ENCODE peak calls at places on chromosomes 3 and 15, in four cellular contexts. One of them, this sample, is unnamed.

GRCh38 chr3:102238362-102238761 is 196.5 kb upstream of the ZPLD1 start:
- DNase-seq in colonic mucosa: peak; percentile 63
- DNase-seq in osteocyte: no peak
- DNase-seq in lung: no peak
- DNase-seq in this sample: no peak

GRCh38 chr15:35306361-35306981 is 221.4 kb upstream of the NANOGP8 start:
- DNase-seq in colonic mucosa: peak; percentile 73
- DNase-seq in osteocyte: no peak
- DNase-seq in lung: no peak
- DNase-seq in this sample: no peak

GRCh38 chr3:152316318-152316717 is 47.6 kb downstream of the MBNL1 start:
- DNase-seq in colonic mucosa: no peak
- DNase-seq in osteocyte: no peak
- DNase-seq in lung: no peak
- DNase-seq in this sample: no peak

GRCh38 chr3:188067932-188068331 is 86.0 kb upstream of the LPP start:
- DNase-seq in colonic mucosa: no peak
- DNase-seq in osteocyte: no peak
- DNase-seq in lung: no peak
- DNase-seq in this sample: no peak

GRCh38 chr3:126432901-126433480 is 38.3 kb downstream of the CFAP100 start:
- DNase-seq in colonic mucosa: no peak
- DNase-seq in osteocyte: peak; percentile 78
- DNase-seq in lung: no peak
- DNase-seq in this sample: no peak

GRCh38 chr15:22918596-22919140 is 61.5 kb downstream of the CYFIP1 start:
- DNase-seq in colonic mucosa: no peak
- DNase-seq in osteocyte: no peak
- DNase-seq in lung: no peak
- DNase-seq in this sample: no peak

GRCh38 chr3:128491071-128491899 is 1.7 kb downstream of the GATA2 start:
- DNase-seq in colonic mucosa: no peak
- DNase-seq in osteocyte: peak; percentile 82
- DNase-seq in lung: no peak
- DNase-seq in this sample: no peak

GRCh38 chr3:47421741-47422649 is 41.2 kb downstream of the PTPN23 start:
- DNase-seq in colonic mucosa: peak; percentile 63
- DNase-seq in osteocyte: no peak
- DNase-seq in lung: no peak
- DNase-seq in this sample: no peak

GRCh38 chr3:23824699-23825444 is 19.1 kb downstream of the UBE2E1 start:
- DNase-seq in colonic mucosa: no peak
- DNase-seq in osteocyte: no peak
- DNase-seq in lung: no peak
- DNase-seq in this sample: no peak

GRCh38 chr3:143726727-143727126 is 121.5 kb downstream of the SLC9A9 start:
- DNase-seq in colonic mucosa: no peak
- DNase-seq in osteocyte: no peak
- DNase-seq in lung: no peak
- DNase-seq in this sample: no peak

GRCh38 chr15:100448481-100448880 is 80.3 kb downstream of the CERS3 start:
- DNase-seq in colonic mucosa: no peak
- DNase-seq in osteocyte: no peak
- DNase-seq in lung: no peak
- DNase-seq in this sample: no peak

GRCh38 chr3:35849963-35850362 is 210.6 kb downstream of the ARPP21 start:
- DNase-seq in colonic mucosa: no peak
- DNase-seq in osteocyte: no peak
- DNase-seq in lung: no peak
- DNase-seq in this sample: no peak

GRCh38 chr3:29686889-29687592 is 406.2 kb downstream of the RBMS3 start:
- DNase-seq in colonic mucosa: no peak
- DNase-seq in osteocyte: no peak
- DNase-seq in lung: no peak
- DNase-seq in this sample: no peak

GRCh38 chr3:196949750-196950149 is 7.4 kb upstream of the NCBP2 start:
- DNase-seq in colonic mucosa: no peak
- DNase-seq in osteocyte: no peak
- DNase-seq in lung: no peak
- DNase-seq in this sample: no peak

GRCh38 chr15:70523192-70523591 is 240.2 kb downstream of the UACA start:
- DNase-seq in colonic mucosa: no peak
- DNase-seq in osteocyte: no peak
- DNase-seq in lung: no peak
- DNase-seq in this sample: no peak

GRCh38 chr15:99511529-99511864 is 54.3 kb upstream of the MEF2A start:
- DNase-seq in colonic mucosa: no peak
- DNase-seq in osteocyte: no peak
- DNase-seq in lung: no peak
- DNase-seq in this sample: no peak

GRCh38 chr3:72270072-72270611 is 485.2 kb upstream of the PROK2 start:
- DNase-seq in colonic mucosa: peak; percentile 86
- DNase-seq in osteocyte: peak; percentile 91
- DNase-seq in lung: peak; percentile 80
- DNase-seq in this sample: no peak

GRCh38 chr3:146895026-146895749 is 290.0 kb upstream of the PLSCR5 start:
- DNase-seq in colonic mucosa: no peak
- DNase-seq in osteocyte: no peak
- DNase-seq in lung: no peak
- DNase-seq in this sample: no peak

GRCh38 chr3:105862217-105862616 is 6.6 kb downstream of the CBLB start:
- DNase-seq in colonic mucosa: no peak
- DNase-seq in osteocyte: no peak
- DNase-seq in lung: no peak
- DNase-seq in this sample: no peak

GRCh38 chr15:60918234-60918964 is 310.7 kb downstream of the RORA start:
- DNase-seq in colonic mucosa: no peak
- DNase-seq in osteocyte: no peak
- DNase-seq in lung: peak; percentile 45
- DNase-seq in this sample: no peak

GRCh38 chr3:4421121-4421520 is 45.9 kb downstream of the SUMF1 start:
- DNase-seq in colonic mucosa: no peak
- DNase-seq in osteocyte: no peak
- DNase-seq in lung: no peak
- DNase-seq in this sample: no peak

GRCh38 chr3:107271787-107272387 is 105.4 kb upstream of the CCDC54 start:
- DNase-seq in colonic mucosa: no peak
- DNase-seq in osteocyte: no peak
- DNase-seq in lung: no peak
- DNase-seq in this sample: no peak
- TF ChIP-seq CTCF in colonic mucosa: peak; percentile 57
- TF ChIP-seq CTCF in osteocyte: peak; percentile 77
- TF ChIP-seq CTCF in lung: peak; percentile 35
- TF ChIP-seq CTCF in this sample: peak; percentile 76

DNA sequence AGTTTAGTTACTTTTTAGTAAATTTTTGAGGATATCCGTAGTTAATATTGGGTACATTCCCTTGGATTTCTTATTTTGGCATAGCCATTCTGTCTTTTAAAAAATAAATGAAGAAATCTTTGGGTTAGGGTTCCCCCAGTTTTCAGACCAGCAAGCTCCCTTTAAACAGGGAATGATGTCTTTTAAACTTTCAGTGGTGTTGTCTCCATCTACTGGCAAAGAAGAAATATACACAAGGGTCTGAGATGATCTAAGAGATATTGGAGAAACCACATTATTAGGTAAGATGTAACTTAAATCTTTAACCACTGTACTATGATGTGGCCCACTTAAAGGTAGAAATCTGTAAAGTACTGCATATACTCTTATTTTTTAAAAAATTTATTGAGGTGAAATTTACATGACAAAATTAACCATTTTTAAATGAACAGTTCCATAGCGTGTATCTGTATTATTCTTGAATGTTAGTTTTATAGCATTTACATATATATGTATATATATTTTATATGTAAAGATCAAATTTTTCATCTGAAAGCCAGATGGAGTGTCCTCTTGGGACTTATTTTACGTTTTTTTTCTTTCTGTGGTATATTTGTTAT is 35.1 kb upstream of the EIF3J start:
- DNase-seq in colonic mucosa: no peak
- DNase-seq in osteocyte: no peak
- DNase-seq in lung: no peak
- DNase-seq in this sample: no peak
- TF ChIP-seq CTCF in colonic mucosa: no peak
- TF ChIP-seq CTCF in osteocyte: peak; percentile 76
- TF ChIP-seq CTCF in lung: peak; percentile 18
- TF ChIP-seq CTCF in this sample: peak; percentile 80

DNA sequence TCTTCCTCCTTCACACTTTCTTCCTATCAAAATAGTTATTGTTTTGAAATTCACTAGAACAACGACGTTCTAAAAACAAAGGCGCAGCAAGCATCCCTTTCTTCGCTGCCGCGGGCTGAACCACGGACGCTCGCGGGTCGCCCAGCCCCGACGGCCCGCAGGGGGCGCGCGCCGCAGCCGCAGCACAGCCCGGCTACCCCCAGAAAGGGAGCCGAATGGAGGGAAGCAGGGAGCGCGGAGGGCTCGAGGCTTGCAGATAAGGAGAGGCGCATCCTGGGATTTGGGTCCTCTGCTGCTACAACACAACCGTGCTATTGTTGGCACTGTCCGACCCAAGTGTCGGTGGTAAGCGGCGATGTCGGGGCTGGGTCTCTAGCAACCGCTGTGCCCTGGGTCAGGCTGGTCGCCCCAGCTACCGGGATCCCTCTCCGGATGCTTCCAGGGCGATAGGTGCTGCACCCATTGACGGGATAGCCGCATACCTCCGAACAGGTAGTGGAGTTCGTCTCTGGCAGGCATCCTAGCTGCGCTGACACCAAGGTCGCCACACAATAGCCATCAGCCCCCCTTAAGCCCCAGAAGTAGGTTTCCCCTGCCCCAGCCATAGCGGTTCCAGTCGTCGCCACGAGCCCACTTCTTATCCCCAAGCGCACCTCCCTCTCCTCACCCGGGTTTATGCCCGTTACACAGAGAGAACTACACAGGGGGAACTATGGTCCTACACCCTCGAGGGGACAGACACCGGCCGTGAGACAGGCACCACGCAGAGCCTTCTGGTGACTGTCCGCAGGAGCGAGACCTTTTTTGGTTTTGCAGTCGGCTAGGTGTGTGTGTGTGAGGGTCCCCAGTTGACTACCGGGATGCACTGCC is 6.0 kb downstream of the ONECUT1 start:
- DNase-seq in colonic mucosa: no peak
- DNase-seq in osteocyte: no peak
- DNase-seq in lung: no peak
- DNase-seq in this sample: peak; percentile 21
- TF ChIP-seq CTCF in colonic mucosa: peak; percentile 51
- TF ChIP-seq CTCF in osteocyte: peak; percentile 59
- TF ChIP-seq CTCF in lung: no peak
- TF ChIP-seq CTCF in this sample: peak; percentile 60

DNA sequence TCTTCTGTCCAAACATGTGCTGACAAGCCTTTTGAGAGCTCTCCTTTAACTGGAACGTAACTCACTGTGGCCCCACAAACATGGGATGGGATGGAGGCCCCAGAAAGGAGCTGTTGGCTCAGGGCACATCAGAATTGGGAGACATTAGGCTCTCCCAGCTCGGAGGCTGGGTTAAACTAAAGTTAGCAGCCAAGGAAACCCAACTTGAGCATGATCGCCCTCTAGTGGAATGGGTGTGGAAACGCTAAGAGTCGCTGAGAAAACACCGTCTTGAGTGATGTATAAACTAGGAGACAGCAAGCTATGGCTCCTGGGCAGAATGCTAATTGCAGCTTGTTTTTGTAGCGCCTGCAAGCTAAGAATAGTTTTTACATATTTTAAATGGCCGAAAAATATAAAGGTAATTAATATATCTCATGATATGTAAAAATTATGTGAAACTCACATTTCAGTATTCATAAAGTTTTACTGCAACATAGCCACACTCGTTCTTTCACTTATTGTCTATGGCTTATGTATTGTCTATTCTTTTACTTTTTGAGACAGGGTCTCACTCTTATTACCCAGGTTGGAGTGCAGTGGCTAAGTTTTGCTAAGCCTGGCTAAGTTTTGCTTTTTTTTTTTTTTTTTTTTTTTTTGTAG is 138.8 kb upstream of the HACD2 start:
- DNase-seq in colonic mucosa: peak; percentile 70
- DNase-seq in osteocyte: no peak
- DNase-seq in lung: peak; percentile 72
- DNase-seq in this sample: no peak
- TF ChIP-seq CTCF in colonic mucosa: peak; percentile 74
- TF ChIP-seq CTCF in osteocyte: peak; percentile 87
- TF ChIP-seq CTCF in lung: peak; percentile 69
- TF ChIP-seq CTCF in this sample: peak; percentile 64

GRCh38 chr3:74897006-74897405 is 282.5 kb upstream of the CNTN3 start:
- DNase-seq in colonic mucosa: no peak
- DNase-seq in osteocyte: no peak
- DNase-seq in lung: no peak
- DNase-seq in this sample: no peak
- TF ChIP-seq CTCF in colonic mucosa: no peak
- TF ChIP-seq CTCF in osteocyte: no peak
- TF ChIP-seq CTCF in lung: no peak
- TF ChIP-seq CTCF in this sample: no peak

GRCh38 chr3:62211675-62212429 is 161.5 kb downstream of the FEZF2 start:
- DNase-seq in colonic mucosa: peak; percentile 31
- DNase-seq in osteocyte: no peak
- DNase-seq in lung: no peak
- DNase-seq in this sample: no peak
- TF ChIP-seq CTCF in colonic mucosa: no peak
- TF ChIP-seq CTCF in osteocyte: no peak
- TF ChIP-seq CTCF in lung: no peak
- TF ChIP-seq CTCF in this sample: no peak

GRCh38 chr3:111691293-111691909 is 96.3 kb upstream of the ZBED2 start:
- DNase-seq in colonic mucosa: no peak
- DNase-seq in osteocyte: no peak
- DNase-seq in lung: no peak
- DNase-seq in this sample: no peak
- TF ChIP-seq CTCF in colonic mucosa: peak; percentile 14
- TF ChIP-seq CTCF in osteocyte: peak; percentile 72
- TF ChIP-seq CTCF in lung: peak; percentile 4
- TF ChIP-seq CTCF in this sample: peak; percentile 67